ENCODE peak calls at places on chromosomes 11 and 22, in five cellular contexts. R, K, T, E and O are unnamed samples.

GRCh38 chr11:104623518-104623917 is 274.7 kb downstream of the CASP12 start:
- DNase-seq in E (peak; percentile 70), R (no peak), T (no peak), K (no peak), O (no peak)

GRCh38 chr22:41256898-41257260 is 16.1 kb upstream of the CHADL start:
- DNase-seq in E (peak; percentile 27), K (no peak), R (no peak), T (no peak), O (peak; percentile 50)

GRCh38 chr11:90252053-90252452 is 29.2 kb upstream of the CHORDC1 start:
- DNase-seq in T (no peak), E (no peak), R (no peak), K (no peak), O (no peak)

GRCh38 chr22:47678667-47679287 is 916.3 kb downstream of the TBC1D22A start:
- DNase-seq in T (no peak), E (no peak), K (no peak), R (no peak), O (no peak)

GRCh38 chr11:120894207-120894989 is 129.5 kb upstream of the TBCEL start:
- DNase-seq in R (no peak), K (peak; percentile 58), T (no peak), E (no peak), O (no peak)

GRCh38 chr22:23517804-23518380 is 62.2 kb downstream of the IGLL1 start:
- DNase-seq in E (no peak), R (no peak), K (no peak), T (no peak), O (no peak)

GRCh38 chr22:21949569-21949918 is 3.1 kb downstream of the PPM1F start:
- DNase-seq in K (no peak), E (no peak), T (no peak), R (no peak), O (no peak)

GRCh38 chr11:107858217-107859070 is at the start of gene SLC35F2:
- DNase-seq in T (peak; percentile 55), R (peak; percentile 64), K (peak; percentile 48), E (peak; percentile 37), O (peak; percentile 79)

GRCh38 chr11:6027501-6027900 is 3.1 kb downstream of the OR56A1 start:
- DNase-seq in E (no peak), R (no peak), K (no peak), T (no peak), O (no peak)

GRCh38 chr11:45857834-45858492 is 10.7 kb downstream of the CRY2 start:
- DNase-seq in R (no peak), K (no peak), E (peak; percentile 84), T (no peak), O (no peak)

GRCh38 chr11:131638889-131639288 is 268.5 kb downstream of the NTM start:
- DNase-seq in R (no peak), T (no peak), E (no peak), K (no peak), O (no peak)

GRCh38 chr11:122563761-122564160 is 91.8 kb upstream of the UBASH3B start:
- DNase-seq in E (no peak), R (no peak), K (no peak), T (no peak), O (no peak)

GRCh38 chr11:94185387-94186084 is 56.9 kb downstream of the PANX1 start:
- DNase-seq in E (peak; percentile 93), K (no peak), T (no peak), R (no peak), O (no peak)

GRCh38 chr11:1546077-1546535 is 26.0 kb downstream of the DUSP8 start:
- DNase-seq in R (peak; percentile 39), K (no peak), T (no peak), E (no peak), O (no peak)

GRCh38 chr22:44403930-44404329 is 91.2 kb upstream of the SHISAL1 start:
- DNase-seq in E (no peak), R (no peak), T (no peak), K (peak; percentile 31), O (no peak)

GRCh38 chr11:45022294-45023064 is 71.8 kb upstream of the TP53I11 start:
- DNase-seq in R (no peak), T (no peak), K (no peak), E (peak; percentile 20), O (no peak)

GRCh38 chr22:38863531-38864131 is 8.4 kb downstream of the CBX6 start:
- DNase-seq in K (no peak), R (no peak), E (no peak), T (no peak), O (no peak)

GRCh38 chr11:68855205-68855978 is 13.7 kb upstream of the CPT1A start:
- DNase-seq in R (peak; percentile 22), K (peak; percentile 69), E (peak; percentile 55), T (no peak), O (peak; percentile 52)

GRCh38 chr22:23109441-23109978 is 32.3 kb downstream of the RSPH14 start:
- DNase-seq in E (no peak), K (no peak), T (no peak), R (no peak), O (no peak)

GRCh38 chr11:204587-205109 is 2.6 kb downstream of the BET1L start:
- DNase-seq in R (no peak), T (no peak), K (peak; percentile 45), E (no peak), O (no peak)

GRCh38 chr11:78334109-78334508 is 83.5 kb downstream of the GAB2 start:
- DNase-seq in K (no peak), T (no peak), E (no peak), R (no peak), O (no peak)

GRCh38 chr22:46066691-46067090 is 83.6 kb upstream of the PPARA start:
- DNase-seq in K (peak; percentile 37), R (no peak), E (no peak), T (no peak), O (no peak)

GRCh38 chr22:41589260-41589600 is 410 bp downstream of the PMM1 start:
- DNase-seq in R (no peak), E (no peak), T (no peak), K (no peak), O (no peak)

GRCh38 chr11:27705873-27706820 is 5.9 kb upstream of the BDNF start:
- DNase-seq in R (no peak), K (no peak), T (peak; percentile 64), E (peak; percentile 64), O (peak; percentile 46)

GRCh38 chr22:36461665-36462474 is 19.6 kb downstream of the TXN2 start:
- DNase-seq in T (peak; percentile 69), R (peak; percentile 35), K (no peak), E (peak; percentile 94), O (peak; percentile 46)

GRCh38 chr11:102410382-102410784 is 42.2 kb downstream of the TMEM123 start:
- DNase-seq in E (peak; percentile 62), T (no peak), K (no peak), R (no peak), O (no peak)

GRCh38 chr11:62544521-62545436 is 1.8 kb downstream of the AHNAK start:
- DNase-seq in K (no peak), E (no peak), T (peak; percentile 49), R (no peak), O (peak; percentile 35)

GRCh38 chr11:7597620-7598019 is 75.7 kb downstream of the CYB5R2 start:
- DNase-seq in T (no peak), R (peak; percentile 33), K (no peak), E (no peak), O (no peak)

GRCh38 chr11:68598816-68599653 is 85.3 kb upstream of the GAL start:
- DNase-seq in K (no peak), R (no peak), E (peak; percentile 34), T (no peak), O (no peak)

GRCh38 chr11:58919561-58919960 is 19.7 kb upstream of the GLYATL1 start:
- DNase-seq in R (no peak), E (peak; percentile 6), K (no peak), T (no peak), O (no peak)

GRCh38 chr22:29306830-29307657 is 594 bp downstream of the GAS2L1 start:
- DNase-seq in K (peak; percentile 87), E (peak; percentile 61), T (peak; percentile 50), R (peak; percentile 67), O (peak; percentile 90)
- TF ChIP-seq CTCF in K (peak; percentile 18), E (peak; percentile 15), T (peak; percentile 22), R (no peak), O (no peak)

GRCh38 chr11:47467372-47467771 is 18.4 kb upstream of the RAPSN start:
- DNase-seq in E (no peak), K (peak; percentile 63), T (no peak), R (no peak), O (no peak)
- TF ChIP-seq CTCF in E (no peak), K (no peak), T (no peak), R (no peak), O (no peak)

GRCh38 chr11:36702330-36703054 is 104.5 kb upstream of the RAG2 start:
- DNase-seq in R (peak; percentile 14), E (peak; percentile 69), K (no peak), T (peak; percentile 73), O (peak; percentile 34)
- TF ChIP-seq CTCF in R (peak; percentile 90), E (peak; percentile 81), K (peak; percentile 84), T (peak; percentile 80), O (peak; percentile 88)

GRCh38 chr11:83292709-83293435 is 6.7 kb upstream of the CCDC90B start:
- DNase-seq in R (no peak), E (peak; percentile 73), K (no peak), T (peak; percentile 60), O (peak; percentile 15)
- TF ChIP-seq CTCF in R (peak; percentile 73), E (peak; percentile 77), K (peak; percentile 67), T (peak; percentile 71), O (peak; percentile 65)

DNA sequence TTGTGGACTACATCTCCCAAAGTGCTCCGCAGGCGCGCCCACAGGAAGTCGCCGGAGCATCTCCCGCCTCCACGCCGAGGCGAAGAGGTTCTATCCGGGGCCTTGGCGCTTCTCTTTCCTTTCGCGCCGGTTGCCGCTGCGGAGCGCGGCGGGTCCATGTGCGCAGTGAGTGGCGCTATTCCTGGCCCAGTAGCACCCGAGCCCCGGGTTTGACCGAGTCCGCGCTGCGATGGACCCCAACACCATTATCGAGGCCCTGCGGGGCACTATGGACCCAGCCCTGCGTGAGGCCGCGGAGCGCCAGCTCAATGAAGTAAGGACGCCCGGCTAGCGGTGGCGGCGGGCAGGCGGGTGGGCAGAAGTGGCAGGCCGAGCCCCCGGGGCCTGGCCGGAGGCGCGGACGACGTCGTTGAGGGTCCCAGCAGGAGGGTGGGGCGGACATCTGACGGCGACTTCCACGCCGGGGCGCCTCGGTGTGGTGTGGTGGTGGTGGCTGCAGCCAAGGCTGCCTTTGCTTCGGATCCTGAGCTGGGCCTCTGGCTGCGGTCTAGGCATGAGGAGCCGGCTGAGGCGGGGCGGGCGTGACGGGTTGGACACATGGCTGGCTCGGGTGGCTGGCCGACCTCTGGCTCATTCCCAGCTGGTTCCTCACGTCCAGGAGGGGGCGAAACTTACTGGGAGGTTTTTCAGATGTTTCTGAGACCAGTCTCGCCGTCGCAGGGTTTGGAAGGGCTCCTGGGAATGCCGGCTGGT is at the start of gene IPO7:
- DNase-seq in K (peak; percentile 94), E (peak; percentile 92), R (peak; percentile 64), T (peak; percentile 90), O (peak; percentile 82)
- TF ChIP-seq CTCF in K (peak; percentile 20), E (peak; percentile 47), R (peak; percentile 25), T (peak; percentile 29), O (no peak)

DNA sequence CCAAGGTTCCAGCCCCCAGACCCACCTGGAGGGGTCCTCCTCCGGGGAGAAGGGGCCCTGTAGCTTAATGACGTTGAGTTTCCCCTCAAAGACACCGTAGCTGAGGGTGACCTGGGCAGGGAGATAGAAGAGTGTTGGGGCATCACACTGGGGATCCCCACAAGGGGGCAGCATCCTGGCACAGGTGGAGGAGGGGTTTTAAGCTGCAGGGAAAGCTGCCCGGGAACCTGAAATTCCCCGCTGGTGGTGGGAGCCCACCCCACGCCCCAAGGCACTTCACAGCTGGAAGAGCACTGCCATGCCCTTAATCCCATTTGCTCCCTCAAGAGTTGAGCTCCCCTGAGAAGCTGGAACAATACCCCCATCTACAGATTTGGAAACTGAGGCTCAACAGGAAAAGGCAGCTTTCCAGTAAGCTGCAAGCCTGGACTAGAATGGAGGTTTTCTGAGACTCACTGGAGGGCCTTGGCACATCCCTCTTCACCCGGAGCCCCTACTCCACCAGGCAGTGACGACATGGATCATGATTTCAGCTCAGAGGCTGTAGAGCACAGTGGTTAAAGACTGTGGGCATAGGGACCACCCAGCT is 13.7 kb downstream of the MFNG start:
- DNase-seq in T (peak; percentile 80), R (no peak), E (peak; percentile 28), K (no peak), O (peak; percentile 47)
- TF ChIP-seq CTCF in T (peak; percentile 55), R (peak; percentile 60), E (peak; percentile 60), K (peak; percentile 65), O (peak; percentile 39)